ENCODE peak calls at places on chromosomes 4 and X, in seven cellular contexts. I is SK-N-MC, F is GM23248, Y is endothelial cell of umbilical vein, E is colonic mucosa, A is A549, L is K562. J is an unnamed sample.

GRCh38 chr4:124803641-124804040 is 91.1 kb upstream of the ANKRD50 start:
- DNase-seq in I (no peak), F (peak), Y (peak), E (no peak), A (peak), L (no peak), J (no peak)

GRCh38 chr4:122882830-122883229 is 39.6 kb downstream of the NUDT6 start:
- DNase-seq in I (no peak), F (peak), Y (no peak), E (no peak), A (no peak), L (no peak), J (no peak)

GRCh38 chr4:20255251-20255586 is 3.5 kb downstream of the SLIT2 start:
- DNase-seq in I (no peak), F (peak), Y (peak), E (no peak), A (no peak), L (no peak), J (no peak)

GRCh38 chr4:143270266-143270838 is 66.3 kb upstream of the GAB1 start:
- DNase-seq in I (no peak), F (peak), Y (no peak), E (no peak), A (no peak), L (no peak), J (no peak)

GRCh38 chr4:41882622-41883347 is 52.4 kb upstream of the TMEM33 start:
- DNase-seq in I (no peak), F (peak), Y (peak), E (peak), A (peak), L (peak), J (no peak)

GRCh38 chr4:158238574-158238973 is 28.3 kb downstream of the TMEM144 start:
- DNase-seq in I (no peak), F (no peak), Y (no peak), E (no peak), A (no peak), L (no peak), J (no peak)

GRCh38 chr4:95428216-95429085 is 120.3 kb downstream of the UNC5C start:
- DNase-seq in I (no peak), F (peak), Y (no peak), E (no peak), A (no peak), L (no peak), J (no peak)

GRCh38 chr4:100880012-100880411 is 362.2 kb upstream of the EMCN start:
- DNase-seq in I (no peak), F (no peak), Y (peak), E (no peak), A (no peak), L (no peak), J (no peak)

GRCh38 chr4:88143504-88143903 is 14.9 kb downstream of the ABCG2 start:
- DNase-seq in I (no peak), F (peak), Y (peak), E (no peak), A (peak), L (no peak), J (no peak)

GRCh38 chrX:25034889-25035288 is 19.1 kb upstream of the ARX start:
- DNase-seq in I (no peak), F (peak), Y (no peak), E (no peak), A (no peak), L (no peak), J (no peak)

GRCh38 chr4:60129740-60130139 is 1070.4 kb upstream of the ADGRL3 start:
- DNase-seq in I (no peak), F (no peak), Y (no peak), E (no peak), A (no peak), L (no peak), J (no peak)

GRCh38 chr4:10120943-10121567 is 4.5 kb upstream of the WDR1 start:
- DNase-seq in I (no peak), F (no peak), Y (no peak), E (no peak), A (no peak), L (no peak), J (no peak)

GRCh38 chr4:13705521-13706035 is 78.1 kb upstream of the BOD1L1 start:
- DNase-seq in I (no peak), F (peak), Y (peak), E (peak), A (no peak), L (no peak), J (peak)

GRCh38 chr4:176565044-176565443 is 227.7 kb downstream of the VEGFC start:
- DNase-seq in I (no peak), F (peak), Y (no peak), E (no peak), A (peak), L (no peak), J (no peak)

GRCh38 chr4:177057191-177057590 is 252.5 kb upstream of the NEIL3 start:
- DNase-seq in I (no peak), F (no peak), Y (no peak), E (no peak), A (no peak), L (no peak), J (no peak)

GRCh38 chr4:176868676-176869075 is 76.0 kb upstream of the VEGFC start:
- DNase-seq in I (no peak), F (no peak), Y (no peak), E (no peak), A (no peak), L (no peak), J (no peak)

GRCh38 chr4:1248262-1249147 is at the start of gene CTBP1:
- DNase-seq in I (no peak), F (peak), Y (peak), E (peak), A (peak), L (peak), J (peak)

GRCh38 chr4:82773049-82773448 is 25.5 kb downstream of the SCD5 start:
- DNase-seq in I (no peak), F (no peak), Y (no peak), E (no peak), A (no peak), L (no peak), J (no peak)

GRCh38 chrX:40010550-40011364 is 87.0 kb downstream of the BCOR start:
- DNase-seq in I (no peak), F (no peak), Y (no peak), E (no peak), A (no peak), L (no peak), J (no peak)

GRCh38 chrX:42577936-42578335 is 200.0 kb downstream of the PPP1R2C start:
- DNase-seq in I (no peak), F (no peak), Y (peak), E (peak), A (no peak), L (no peak), J (no peak)

GRCh38 chrX:46758163-46758955 is 559 bp downstream of the SLC9A7 start:
- DNase-seq in I (no peak), F (peak), Y (peak), E (no peak), A (peak), L (no peak), J (no peak)

GRCh38 chr4:118981171-118981838 is 92.7 kb downstream of the SYNPO2 start:
- DNase-seq in I (no peak), F (peak), Y (no peak), E (no peak), A (no peak), L (no peak), J (no peak)

GRCh38 chrX:115388879-115389278 is 99.4 kb downstream of the LUZP4 start:
- DNase-seq in I (peak), F (no peak), Y (no peak), E (no peak), A (no peak), L (no peak), J (no peak)

GRCh38 chr4:76559236-76560071 is 124.4 kb downstream of the SHROOM3 start:
- DNase-seq in I (no peak), F (no peak), Y (no peak), E (no peak), A (no peak), L (no peak), J (no peak)

GRCh38 chr4:186021461-186022167 is 47.3 kb upstream of the TLR3 start:
- DNase-seq in I (no peak), F (peak), Y (peak), E (no peak), A (peak), L (no peak), J (no peak)

GRCh38 chr4:89482248-89482647 is 174.6 kb upstream of the GPRIN3 start:
- DNase-seq in I (no peak), F (peak), Y (peak), E (no peak), A (peak), L (peak), J (no peak)

GRCh38 chr4:2353222-2354107 is 65.0 kb downstream of the ZFYVE28 start:
- DNase-seq in I (no peak), F (no peak), Y (no peak), E (no peak), A (no peak), L (no peak), J (no peak)

GRCh38 chrX:40603446-40603845 is 19.8 kb upstream of the MPC1L start:
- DNase-seq in I (no peak), F (no peak), Y (no peak), E (no peak), A (no peak), L (no peak), J (no peak)

GRCh38 chrX:13102636-13103035 is 58.2 kb upstream of the FAM9C start:
- DNase-seq in I (no peak), F (no peak), Y (peak), E (no peak), A (no peak), L (no peak), J (no peak)

GRCh38 chrX:110989447-110989846 is 106.5 kb upstream of the PAK3 start:
- DNase-seq in I (no peak), F (no peak), Y (no peak), E (no peak), A (no peak), L (no peak), J (no peak)

GRCh38 chrX:40543661-40544328 is 37.0 kb upstream of the ATP6AP2 start:
- DNase-seq in I (no peak), F (peak), Y (peak), E (no peak), A (peak), L (peak), J (no peak)

GRCh38 chr4:57037982-57038604 is 59.4 kb downstream of the POLR2B start:
- DNase-seq in I (no peak), F (peak), Y (peak), E (peak), A (peak), L (peak), J (no peak)

GRCh38 chrX:151902813-151903591 is 9.7 kb upstream of the MAGEA4 start:
- DNase-seq in I (no peak), F (peak), Y (peak), E (peak), A (peak), L (no peak), J (no peak)

GRCh38 chr4:185374027-185374426 is 21.7 kb downstream of the LRP2BP start:
- DNase-seq in I (no peak), F (no peak), Y (no peak), E (no peak), A (no peak), L (no peak), J (no peak)

GRCh38 chrX:9234315-9234714 is 200.4 kb upstream of the FAM9B start:
- DNase-seq in I (no peak), F (no peak), Y (no peak), E (no peak), A (no peak), L (no peak), J (no peak)

GRCh38 chr4:21765810-21766407 is 182.7 kb downstream of the KCNIP4 start:
- DNase-seq in I (no peak), F (peak), Y (peak), E (peak), A (peak), L (peak), J (no peak)

GRCh38 chr4:48296330-48296729 is 26.7 kb upstream of the TEC start:
- DNase-seq in I (no peak), F (no peak), Y (no peak), E (no peak), A (no peak), L (no peak), J (no peak)

DNA sequence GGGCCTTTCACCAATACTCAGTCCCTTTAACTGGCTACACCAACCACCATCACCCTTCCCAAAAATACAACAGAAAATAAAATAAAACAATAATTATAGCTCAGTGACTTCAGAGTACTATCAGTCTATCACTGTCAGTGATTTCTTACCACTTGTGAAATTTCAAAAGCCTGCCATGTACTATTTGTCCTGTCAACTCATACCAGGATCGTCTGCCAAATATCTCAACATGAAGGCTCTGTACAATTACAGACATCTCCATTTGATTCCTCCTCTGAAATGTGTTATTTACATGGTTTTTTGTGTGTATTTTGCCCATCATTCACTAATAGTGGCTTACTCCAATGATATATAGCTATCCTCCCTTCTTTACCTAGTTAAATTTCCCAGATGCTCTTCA is 772.0 kb downstream of the IL1RAPL1 start:
- DNase-seq in I (no peak), F (no peak), Y (no peak), E (no peak), A (no peak), L (no peak), J (no peak)
- H3K27ac ChIP-seq in I (no peak), F (no peak), Y (no peak), E (no peak), A (no peak), L (no peak), J (no peak)

DNA sequence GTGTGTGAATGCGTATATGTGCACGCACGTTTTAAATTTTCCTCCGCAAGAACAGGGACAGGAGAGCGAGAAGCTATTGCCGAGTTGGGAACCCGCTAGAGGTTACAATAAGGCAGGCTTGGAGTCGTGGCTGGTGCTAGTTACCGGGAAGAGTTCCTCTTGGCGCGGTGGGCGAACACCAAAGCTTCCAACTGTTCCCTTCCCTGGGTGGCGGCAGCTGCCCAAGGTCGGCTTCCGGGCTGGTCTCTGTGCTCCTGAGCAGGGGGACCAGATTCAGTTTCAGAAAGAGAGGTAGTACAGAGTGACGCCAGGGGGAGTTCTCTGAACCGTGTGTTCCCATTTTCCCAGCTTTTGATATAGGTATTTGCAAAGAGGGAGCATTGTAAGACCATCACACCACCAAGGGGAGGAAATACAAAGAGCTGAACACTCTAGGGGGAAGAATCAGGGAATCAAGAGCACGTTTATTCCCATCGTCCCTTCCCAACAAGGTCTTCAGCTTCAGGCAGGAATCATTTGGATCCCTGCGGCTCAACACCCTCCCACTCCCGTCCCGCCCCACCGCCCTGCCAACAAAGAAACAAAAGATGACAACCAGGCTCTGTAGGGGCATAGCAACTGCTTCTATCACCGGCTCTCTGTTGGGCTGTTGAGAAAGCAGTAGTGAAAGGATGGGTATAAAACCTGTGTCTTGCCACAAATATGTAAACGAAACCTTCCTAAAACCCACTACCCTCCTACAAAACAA is 113.6 kb upstream of the TEX13C start:
- DNase-seq in I (no peak), F (peak), Y (no peak), E (peak), A (peak), L (no peak), J (no peak)
- H3K27ac ChIP-seq in I (peak), F (no peak), Y (no peak), E (no peak), A (peak), L (no peak), J (no peak)

DNA sequence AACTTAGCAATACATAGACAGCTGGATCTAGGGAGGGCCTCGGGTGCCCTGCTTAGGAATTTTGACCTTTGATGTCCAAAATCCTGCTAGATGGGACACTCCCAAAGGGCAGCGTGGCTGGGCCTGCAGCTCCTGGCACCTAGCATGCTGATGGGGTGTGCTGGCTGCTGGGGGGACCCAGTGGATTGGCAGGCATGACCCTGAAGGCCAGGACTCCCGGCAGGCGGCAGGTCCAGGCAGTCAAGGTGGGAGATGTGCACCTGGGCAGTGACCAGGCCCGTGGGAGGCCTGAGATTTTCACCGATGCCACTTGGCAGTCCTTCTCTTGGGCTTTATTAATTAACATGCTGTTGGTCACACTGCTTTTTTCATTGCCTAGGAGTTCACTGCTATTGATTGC is 84.3 kb downstream of the PSAPL1 start:
- DNase-seq in I (no peak), F (no peak), Y (no peak), E (no peak), A (no peak), L (no peak), J (no peak)
- H3K27ac ChIP-seq in I (no peak), F (no peak), Y (no peak), E (no peak), A (peak), L (no peak), J (no peak)

DNA sequence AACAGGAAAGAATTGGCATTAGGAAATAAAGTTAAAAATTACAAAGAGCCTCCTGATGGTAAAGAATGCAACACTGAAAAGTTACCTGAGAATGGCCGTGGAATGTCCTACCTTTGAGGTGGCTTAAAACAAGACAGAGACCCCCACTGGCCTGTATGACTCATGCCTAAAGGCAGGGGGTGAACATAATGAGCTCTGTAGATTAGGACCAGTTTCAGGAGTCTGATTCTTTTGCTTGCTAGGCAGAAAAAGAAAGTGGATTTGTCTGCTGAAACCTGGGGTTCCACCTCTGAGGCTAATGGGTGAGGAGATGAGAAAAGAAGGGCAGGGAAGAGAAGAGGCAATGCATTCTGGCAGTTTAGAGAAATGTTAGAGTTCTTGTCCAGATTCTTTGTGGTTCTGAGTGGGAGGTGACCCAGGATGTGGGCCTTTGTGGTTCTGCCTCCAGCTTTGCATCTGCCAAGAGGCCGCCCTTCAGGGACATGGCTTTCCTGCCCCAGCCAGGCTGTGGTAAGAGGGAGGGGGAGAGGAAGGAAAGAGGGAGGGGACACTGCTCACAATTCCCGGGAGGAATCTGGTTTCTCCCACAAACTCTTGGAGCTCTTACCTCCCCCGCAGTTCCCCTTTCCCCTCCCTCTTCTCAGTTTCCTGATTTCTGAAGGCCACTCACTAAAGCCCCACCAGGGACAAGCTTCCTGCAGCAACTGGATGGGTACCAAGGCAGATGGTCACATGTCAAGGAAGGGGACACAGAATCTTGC is 109.6 kb downstream of the EFNB1 start:
- DNase-seq in I (no peak), F (peak), Y (peak), E (peak), A (no peak), L (no peak), J (no peak)
- H3K27ac ChIP-seq in I (no peak), F (peak), Y (no peak), E (no peak), A (no peak), L (no peak), J (no peak)

GRCh38 chrX:154024271-154024670 is 4.6 kb upstream of the IRAK1 start:
- DNase-seq in I (no peak), F (no peak), Y (no peak), E (no peak), A (no peak), L (no peak), J (no peak)

GRCh38 chrX:154028502-154029184 is 8.9 kb upstream of the IRAK1 start:
- DNase-seq in I (no peak), F (no peak), Y (no peak), E (peak), A (no peak), L (no peak), J (no peak)

GRCh38 chrX:154025230-154025629 is 5.5 kb upstream of the IRAK1 start:
- DNase-seq in I (no peak), F (peak), Y (no peak), E (no peak), A (no peak), L (no peak), J (no peak)

GRCh38 chrX:154027003-154027402 is 7.3 kb upstream of the IRAK1 start:
- DNase-seq in I (no peak), F (no peak), Y (no peak), E (no peak), A (no peak), L (no peak), J (no peak)

GRCh38 chrX:154026136-154026806 is 6.6 kb upstream of the IRAK1 start:
- DNase-seq in I (no peak), F (peak), Y (no peak), E (no peak), A (no peak), L (no peak), J (no peak)
- H3K27ac ChIP-seq in I (no peak), F (peak), Y (no peak), E (no peak), A (no peak), L (no peak), J (no peak)

DNA sequence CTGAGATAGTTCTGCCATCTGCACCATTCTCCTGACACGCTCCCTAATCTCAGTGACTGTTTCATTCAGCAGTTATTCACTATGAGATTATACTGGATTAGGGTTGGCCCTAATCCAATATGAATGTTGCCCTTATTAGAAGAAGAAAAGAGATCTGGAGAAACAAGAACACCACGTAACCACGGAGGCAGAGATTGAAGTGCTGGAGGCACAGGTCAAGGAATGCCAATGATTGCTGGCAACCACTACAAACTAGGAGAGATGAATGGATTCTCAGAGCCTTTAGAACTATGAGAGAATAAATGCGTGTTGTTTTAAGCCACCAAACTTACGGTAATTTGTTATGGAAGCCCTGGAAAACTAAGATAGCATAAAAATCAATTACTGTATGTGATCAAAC is 7.3 kb downstream of the ACOX3 start:
- DNase-seq in I (no peak), F (no peak), Y (no peak), E (no peak), A (no peak), L (no peak), J (no peak)
- H3K27ac ChIP-seq in I (no peak), F (no peak), Y (no peak), E (no peak), A (no peak), L (no peak), J (no peak)

J was measured in RWPE2.